ENCODE peak calls at places on chromosomes 11 and 22, in nine cellular contexts. W is left cardiac atrium; P is activated T-helper 1 cell treated with anti-CD3 and anti-CD28 coated beads, Interleukin-2, amount 50 U/mL, for 16 hours; G is anterior cingulate cortex; U is RCC 7860; N is left colon; V is NCI-H2171 treated with DMSO at 0.1 percent for 48 hours; O is endothelial cell; X is tibial artery. R is an unnamed sample.

GRCh38 chr22:21009638-21010425 is 5.1 kb upstream of the P2RX6 start:
- DNase-seq in W (no peak), P (no peak), G (no peak), U (no peak), N (peak), V (no peak), O (peak), X (no peak), R (peak)

GRCh38 chr11:73314121-73314948 is 6.3 kb downstream of the ARHGEF17 start:
- DNase-seq in W (peak), P (no peak), G (peak), U (peak), N (no peak), V (peak), O (no peak), X (peak), R (no peak)

GRCh38 chr22:46214149-46214548 is 35.9 kb downstream of the CDPF1 start:
- DNase-seq in W (no peak), P (no peak), G (no peak), U (no peak), N (no peak), V (no peak), O (no peak), X (peak), R (no peak)

GRCh38 chr11:125871391-125872137 is 15.9 kb upstream of the HYLS1 start:
- DNase-seq in W (peak), P (no peak), G (peak), U (no peak), N (no peak), V (no peak), O (peak), X (no peak), R (no peak)

GRCh38 chr22:39492186-39492585 is 9.9 kb upstream of the MIEF1 start:
- DNase-seq in W (no peak), P (no peak), G (no peak), U (no peak), N (no peak), V (no peak), O (no peak), X (no peak), R (no peak)

GRCh38 chr11:119169272-119169719 is 771 bp downstream of the NLRX1 start:
- DNase-seq in W (peak), P (no peak), G (no peak), U (peak), N (peak), V (no peak), O (peak), X (peak), R (peak)

GRCh38 chr11:45041556-45041955 is 90.9 kb upstream of the TP53I11 start:
- DNase-seq in W (no peak), P (no peak), G (peak), U (no peak), N (no peak), V (peak), O (no peak), X (no peak), R (no peak)

GRCh38 chr22:37338539-37339246 is 56.4 kb downstream of the CYTH4 start:
- DNase-seq in W (no peak), P (no peak), G (no peak), U (no peak), N (no peak), V (no peak), O (no peak), X (no peak), R (no peak)

GRCh38 chr11:113184498-113184897 is 129.9 kb upstream of the TTC12 start:
- DNase-seq in W (no peak), P (no peak), G (no peak), U (peak), N (no peak), V (no peak), O (no peak), X (no peak), R (no peak)

GRCh38 chr22:39666495-39666894 is 95.9 kb downstream of the CACNA1I start:
- DNase-seq in W (no peak), P (no peak), G (no peak), U (no peak), N (no peak), V (no peak), O (no peak), X (no peak), R (no peak)

GRCh38 chr11:64390558-64390957 is 31.6 kb downstream of the RPS6KA4 start:
- DNase-seq in W (no peak), P (no peak), G (no peak), U (no peak), N (no peak), V (no peak), O (no peak), X (no peak), R (no peak)

GRCh38 chr11:43920598-43921419 is 21.6 kb upstream of the C11orf96 start:
- DNase-seq in W (peak), P (no peak), G (no peak), U (peak), N (no peak), V (peak), O (no peak), X (peak), R (no peak)

GRCh38 chr11:46952553-46952952 is 16.0 kb downstream of the CSTPP1 start:
- DNase-seq in W (no peak), P (no peak), G (no peak), U (no peak), N (no peak), V (no peak), O (no peak), X (no peak), R (no peak)

GRCh38 chr22:49099496-49100124 is 728.1 kb downstream of the BRD1 start:
- DNase-seq in W (peak), P (no peak), G (no peak), U (peak), N (no peak), V (no peak), O (no peak), X (peak), R (no peak)

GRCh38 chr11:69277074-69277809 is 16.7 kb upstream of the MYEOV start:
- DNase-seq in W (no peak), P (no peak), G (no peak), U (no peak), N (peak), V (peak), O (no peak), X (no peak), R (peak)

GRCh38 chr22:48961705-48962104 is 866.0 kb downstream of the BRD1 start:
- DNase-seq in W (no peak), P (no peak), G (no peak), U (no peak), N (no peak), V (no peak), O (no peak), X (no peak), R (peak)

GRCh38 chr22:21641417-21641794 is 696 bp upstream of the SDF2L1 start:
- DNase-seq in W (peak), P (no peak), G (no peak), U (peak), N (peak), V (no peak), O (peak), X (no peak), R (peak)

GRCh38 chr11:113992459-113993105 is 17.7 kb downstream of the HTR3A start:
- DNase-seq in W (no peak), P (no peak), G (peak), U (no peak), N (no peak), V (peak), O (no peak), X (no peak), R (no peak)

GRCh38 chr22:26570126-26570525 is 19.8 kb downstream of the TPST2 start:
- DNase-seq in W (no peak), P (no peak), G (peak), U (no peak), N (peak), V (no peak), O (no peak), X (no peak), R (peak)

R was measured in colonic mucosa.